ENCODE peak calls at places on chromosomes 6 and 20, in eight cellular contexts. X is A549; L is CD8-positive, alpha-beta T cell; T is posterior vena cava; K is CD4-positive, CD25-positive, alpha-beta regulatory T cell; G is nucleus accumbens; C is SJSA1; D is H54. I is an unnamed sample.

GRCh38 chr20:39829255-39829654 is 859.8 kb downstream of the MAFB start:
- DNase-seq in D (no peak), C (no peak), X (no peak), G (no peak), K (no peak), L (no peak), T (no peak), I (peak)

GRCh38 chr20:47330933-47331708 is 25.4 kb downstream of the ZMYND8 start:
- DNase-seq in L (no peak), C (peak), G (no peak), D (peak), T (no peak), K (no peak), X (peak), I (no peak)

GRCh38 chr6:24147453-24148153 is 21.6 kb downstream of the NRSN1 start:
- DNase-seq in K (no peak), T (no peak), G (no peak), C (no peak), L (no peak), X (no peak), D (no peak), I (no peak)

GRCh38 chr6:125872259-125872921 is 81.6 kb downstream of the NCOA7 start:
- DNase-seq in L (no peak), K (no peak), G (no peak), C (no peak), T (no peak), X (peak), D (no peak), I (peak)

GRCh38 chr6:93684339-93684738 is 265.0 kb upstream of the EPHA7 start:
- DNase-seq in C (no peak), D (no peak), X (no peak), G (no peak), K (no peak), T (no peak), L (no peak), I (no peak)

GRCh38 chr6:39053854-39054576 is 5.4 kb downstream of the GLP1R start:
- DNase-seq in X (no peak), C (no peak), K (no peak), D (no peak), G (no peak), T (peak), L (no peak), I (no peak)

GRCh38 chr6:12026120-12026519 is 14.0 kb downstream of the HIVEP1 start:
- DNase-seq in C (no peak), G (no peak), D (no peak), K (no peak), T (no peak), L (no peak), X (no peak), I (no peak)

GRCh38 chr6:159983641-159984080 is 14.8 kb downstream of the IGF2R start:
- DNase-seq in T (no peak), L (no peak), K (peak), D (no peak), X (no peak), G (no peak), C (no peak), I (no peak)

GRCh38 chr6:149563203-149563927 is 2.8 kb upstream of the GINM1 start:
- DNase-seq in K (no peak), T (no peak), X (peak), L (no peak), G (no peak), D (peak), C (no peak), I (no peak)

GRCh38 chr20:20037960-20038359 is 14.3 kb downstream of the CRNKL1 start:
- DNase-seq in D (no peak), G (no peak), C (no peak), L (no peak), T (no peak), K (no peak), X (no peak), I (no peak)

GRCh38 chr6:36914227-36914794 is 28.6 kb downstream of the C6orf89 start:
- DNase-seq in X (peak), T (no peak), D (peak), L (no peak), K (peak), G (no peak), C (no peak), I (no peak)

GRCh38 chr6:105991561-105992314 is 94.4 kb upstream of the PRDM1 start:
- DNase-seq in T (no peak), L (peak), D (peak), X (peak), K (peak), G (no peak), C (no peak), I (no peak)

GRCh38 chr6:110951986-110952794 is 6.3 kb upstream of the GTF3C6 start:
- DNase-seq in X (peak), C (peak), T (no peak), L (no peak), G (no peak), K (no peak), D (no peak), I (no peak)

GRCh38 chr6:46011241-46012085 is 4.2 kb downstream of the CLIC5 start:
- DNase-seq in L (peak), C (peak), K (peak), G (no peak), T (no peak), X (no peak), D (no peak), I (no peak)

GRCh38 chr20:33791959-33792597 is 19.1 kb upstream of the CHMP4B start:
- DNase-seq in G (no peak), T (peak), D (no peak), K (peak), X (peak), C (peak), L (peak), I (no peak)

GRCh38 chr6:31663961-31664789 is 622 bp downstream of the GPANK1 start:
- DNase-seq in T (no peak), D (peak), G (no peak), L (no peak), X (no peak), C (peak), K (no peak), I (peak)

GRCh38 chr6:79993012-79993910 is 11.2 kb upstream of the TTK start:
- DNase-seq in X (no peak), D (no peak), L (no peak), K (no peak), G (no peak), C (no peak), T (no peak), I (no peak)

GRCh38 chr6:135181333-135182119 is 418 bp downstream of the MYB start:
- DNase-seq in T (no peak), K (no peak), G (no peak), D (peak), L (no peak), X (no peak), C (no peak), I (no peak)

GRCh38 chr6:3427740-3428085 is 29.1 kb downstream of the SLC22A23 start:
- DNase-seq in K (no peak), T (peak), C (no peak), G (no peak), X (no peak), D (peak), L (no peak), I (no peak)

GRCh38 chr6:43307451-43308100 is 1.1 kb downstream of the CRIP3 start:
- DNase-seq in X (no peak), D (no peak), L (no peak), K (no peak), C (no peak), T (no peak), G (no peak), I (no peak)

GRCh38 chr6:124738496-124738895 is 223.7 kb upstream of the RNF217 start:
- DNase-seq in X (no peak), L (no peak), T (no peak), D (no peak), C (no peak), G (no peak), K (no peak), I (no peak)

GRCh38 chr6:116648161-116648560 is 20.4 kb downstream of the ZUP1 start:
- DNase-seq in K (no peak), D (no peak), L (no peak), G (no peak), T (no peak), C (no peak), X (no peak), I (no peak)

GRCh38 chr6:153503810-153504209 is 372.7 kb upstream of the RGS17 start:
- DNase-seq in T (no peak), G (no peak), D (no peak), X (no peak), L (no peak), K (no peak), C (no peak), I (no peak)

GRCh38 chr6:101146389-101146788 is 247.1 kb upstream of the GRIK2 start:
- DNase-seq in T (no peak), L (no peak), X (no peak), K (no peak), D (no peak), G (no peak), C (no peak), I (peak)

GRCh38 chr6:88119769-88120168 is 46.4 kb downstream of the CNR1 start:
- DNase-seq in X (no peak), D (no peak), C (no peak), K (no peak), L (no peak), G (no peak), T (no peak), I (no peak)

GRCh38 chr6:51892339-51892738 is 195.1 kb downstream of the PKHD1 start:
- DNase-seq in L (no peak), D (no peak), K (no peak), G (no peak), X (no peak), T (no peak), C (no peak), I (no peak)

GRCh38 chr6:153087436-153087835 is 43.6 kb downstream of the RGS17 start:
- DNase-seq in X (no peak), D (no peak), K (no peak), L (no peak), C (no peak), T (no peak), G (no peak), I (no peak)

GRCh38 chr20:46520976-46521579 is 7.7 kb upstream of the ZNF334 start:
- DNase-seq in L (peak), C (no peak), X (peak), T (no peak), D (peak), K (peak), G (peak), I (peak)

GRCh38 chr6:26597389-26597766 is 625 bp downstream of the ABT1 start:
- DNase-seq in D (no peak), T (no peak), G (no peak), X (no peak), K (no peak), C (no peak), L (no peak), I (no peak)

GRCh38 chr6:79813143-79813542 is 134.2 kb downstream of the ELOVL4 start:
- DNase-seq in K (no peak), D (no peak), G (no peak), C (no peak), X (no peak), T (no peak), L (no peak), I (no peak)

GRCh38 chr6:166469426-166469961 is 86.8 kb upstream of the MPC1 start:
- DNase-seq in K (no peak), X (no peak), L (no peak), G (no peak), T (no peak), C (no peak), D (no peak), I (no peak)

GRCh38 chr6:72621243-72622093 is at the start of gene KCNQ5:
- DNase-seq in K (peak), C (no peak), L (peak), X (peak), T (no peak), G (peak), D (peak), I (peak)

GRCh38 chr6:136586295-136586694 is 36.1 kb upstream of the MAP7 start:
- DNase-seq in G (no peak), D (no peak), X (no peak), L (no peak), K (no peak), T (no peak), C (no peak), I (no peak)

GRCh38 chr20:44598413-44599290 is 16.3 kb downstream of the PKIG start:
- DNase-seq in C (no peak), K (no peak), G (no peak), T (peak), X (no peak), L (no peak), D (no peak), I (no peak)

GRCh38 chr20:35226775-35227681 is 538 bp downstream of the MMP24 start:
- DNase-seq in K (peak), C (peak), T (peak), G (peak), X (peak), L (peak), D (peak), I (peak)

GRCh38 chr6:87671555-87672029 is 30.4 kb downstream of the AKIRIN2 start:
- DNase-seq in L (no peak), T (no peak), X (no peak), K (no peak), G (no peak), C (no peak), D (no peak), I (no peak)

I was measured in foreskin melanocyte.